ENCODE peak calls at places on chromosomes 11 and 22, in eight cellular contexts. T is PC-3, R is T47D, M is heart left ventricle, Z is prostate gland, O is EL, W is lung, Y is glutamatergic neuron. B is an unnamed sample.

GRCh38 chr11:112532506-112532905 is 271.8 kb upstream of the PLET1 start:
- DNase-seq in T (no peak), R (no peak), M (no peak), Z (no peak), O (no peak), W (no peak), Y (no peak), B (no peak)

GRCh38 chr11:128198206-128198605 is 389.2 kb downstream of the ETS1 start:
- DNase-seq in T (no peak), R (no peak), M (no peak), Z (no peak), O (no peak), W (no peak), Y (no peak), B (no peak)

GRCh38 chr22:45285431-45286058 is 796 bp downstream of the UPK3A start:
- DNase-seq in T (no peak), R (no peak), M (no peak), Z (no peak), O (no peak), W (no peak), Y (no peak), B (no peak)

GRCh38 chr22:41757507-41757906 is 43.0 kb upstream of the CCDC134 start:
- DNase-seq in T (no peak), R (no peak), M (no peak), Z (no peak), O (no peak), W (no peak), Y (no peak), B (no peak)

GRCh38 chr11:28169816-28170215 is 61.6 kb downstream of the METTL15 start:
- DNase-seq in T (no peak), R (no peak), M (no peak), Z (no peak), O (peak), W (no peak), Y (no peak), B (no peak)

GRCh38 chr22:36160499-36160942 is at the start of gene APOL3:
- DNase-seq in T (peak), R (no peak), M (peak), Z (peak), O (peak), W (peak), Y (no peak), B (no peak)

GRCh38 chr22:25172153-25172552 is 27.5 kb upstream of the CRYBB3 start:
- DNase-seq in T (peak), R (peak), M (no peak), Z (peak), O (no peak), W (no peak), Y (no peak), B (no peak)

GRCh38 chr22:47837703-47838102 is 1075.3 kb downstream of the TBC1D22A start:
- DNase-seq in T (peak), R (no peak), M (no peak), Z (no peak), O (no peak), W (no peak), Y (no peak), B (peak)

GRCh38 chr22:32967285-32968101 is 90.7 kb downstream of the SYN3 start:
- DNase-seq in T (no peak), R (no peak), M (no peak), Z (no peak), O (no peak), W (no peak), Y (no peak), B (no peak)

GRCh38 chr11:70176940-70177689 is 26.0 kb upstream of the FADD start:
- DNase-seq in T (peak), R (peak), M (no peak), Z (no peak), O (no peak), W (no peak), Y (peak), B (peak)

GRCh38 chr11:110337570-110338193 is 41.3 kb upstream of the RDX start:
- DNase-seq in T (peak), R (no peak), M (no peak), Z (no peak), O (peak), W (no peak), Y (no peak), B (no peak)

GRCh38 chr22:30871391-30872281 is 96.9 kb downstream of the MORC2 start:
- DNase-seq in T (no peak), R (no peak), M (peak), Z (no peak), O (no peak), W (no peak), Y (peak), B (no peak)

GRCh38 chr22:27636716-27637503 is 164.6 kb downstream of the MN1 start:
- DNase-seq in T (no peak), R (no peak), M (peak), Z (no peak), O (no peak), W (no peak), Y (no peak), B (no peak)

GRCh38 chr11:34926101-34926830 is 9.8 kb downstream of the PDHX start:
- DNase-seq in T (peak), R (no peak), M (no peak), Z (no peak), O (peak), W (no peak), Y (no peak), B (peak)

GRCh38 chr22:20315337-20316216 is 4.3 kb downstream of the DGCR6L start:
- DNase-seq in T (no peak), R (no peak), M (no peak), Z (peak), O (no peak), W (peak), Y (no peak), B (no peak)

GRCh38 chr11:19243601-19244000 is 2.9 kb upstream of the E2F8 start:
- DNase-seq in T (peak), R (no peak), M (no peak), Z (no peak), O (no peak), W (no peak), Y (no peak), B (no peak)

B was measured in NCI-H460.